ENCODE peak calls at places on chromosome 11, in seven cellular contexts. T is H1, R is GM12892, S is K562, H is SK-N-SH, M is GM12878, O is HepG2. G is an unnamed sample.

GRCh38 chr11:58574851-58575250 is 805 bp downstream of the LPXN start:
- DNase-seq in S (no peak), O (no peak), R (no peak), M (no peak), T (no peak), H (no peak), G (no peak)

GRCh38 chr11:21897203-21897602 is 295.7 kb upstream of the ANO5 start:
- DNase-seq in S (no peak), H (no peak), T (no peak), O (no peak), M (no peak), R (no peak), G (no peak)

GRCh38 chr11:20448838-20449237 is 61.3 kb downstream of the PRMT3 start:
- DNase-seq in T (no peak), M (no peak), R (no peak), O (no peak), S (no peak), H (no peak), G (no peak)

GRCh38 chr11:63897459-63898156 is 19.4 kb downstream of the RCOR2 start:
- DNase-seq in T (no peak), M (no peak), S (no peak), H (no peak), R (no peak), O (no peak), G (no peak)

GRCh38 chr11:26704249-26704648 is 17.6 kb downstream of the SLC5A12 start:
- DNase-seq in T (no peak), H (no peak), S (no peak), M (no peak), O (no peak), R (no peak), G (no peak)

GRCh38 chr11:19674831-19675230 is 37.8 kb upstream of the NAV2 start:
- DNase-seq in T (no peak), O (no peak), S (no peak), R (no peak), H (no peak), M (no peak), G (no peak)

GRCh38 chr11:113248702-113249490 is 65.5 kb upstream of the TTC12 start:
- DNase-seq in H (no peak), T (no peak), O (no peak), S (no peak), R (no peak), M (no peak), G (no peak)

GRCh38 chr11:128470081-128470480 is 117.3 kb downstream of the ETS1 start:
- DNase-seq in T (no peak), M (no peak), H (no peak), R (no peak), S (no peak), O (no peak), G (no peak)

GRCh38 chr11:109512249-109512648 is 90.3 kb downstream of the C11orf87 start:
- DNase-seq in T (no peak), H (no peak), O (no peak), M (no peak), R (no peak), S (no peak), G (no peak)

GRCh38 chr11:65069217-65069616 is 10.9 kb upstream of the NAALADL1 start:
- DNase-seq in O (peak; percentile 63), T (no peak), H (no peak), R (no peak), M (no peak), S (no peak), G (no peak)

GRCh38 chr11:128908391-128909246 is 17.5 kb downstream of the KCNJ5 start:
- DNase-seq in T (no peak), H (peak; percentile 74), M (no peak), O (no peak), S (no peak), R (no peak), G (no peak)

GRCh38 chr11:45209480-45209879 is 63.0 kb downstream of the PRDM11 start:
- DNase-seq in S (no peak), H (no peak), M (no peak), O (no peak), R (no peak), T (no peak), G (no peak)

GRCh38 chr11:111476366-111476765 is 35.8 kb downstream of the BTG4 start:
- DNase-seq in T (no peak), O (no peak), H (no peak), S (no peak), M (no peak), R (no peak), G (no peak)

GRCh38 chr11:64713031-64713780 is 9.8 kb downstream of the NRXN2 start:
- DNase-seq in H (no peak), R (no peak), S (no peak), O (no peak), M (no peak), T (no peak), G (no peak)

GRCh38 chr11:104830508-104830907 is 67.8 kb downstream of the CASP12 start:
- DNase-seq in H (no peak), O (no peak), R (no peak), M (no peak), T (no peak), S (no peak), G (no peak)

GRCh38 chr11:33721291-33721840 is 14.9 kb downstream of the CD59 start:
- DNase-seq in S (no peak), M (no peak), T (no peak), H (no peak), R (no peak), O (no peak), G (no peak)

GRCh38 chr11:72676874-72677341 is 2.7 kb upstream of the PDE2A start:
- DNase-seq in T (no peak), H (no peak), S (peak; percentile 73), O (peak; percentile 15), R (peak; percentile 68), M (no peak), G (peak; percentile 74)

GRCh38 chr11:86692317-86692716 is 19.9 kb upstream of the ME3 start:
- DNase-seq in R (no peak), T (no peak), M (no peak), S (no peak), H (no peak), O (no peak), G (no peak)

GRCh38 chr11:65891180-65892136 is 985 bp downstream of the CCDC85B start:
- DNase-seq in R (no peak), T (no peak), M (no peak), H (peak; percentile 65), S (peak; percentile 80), O (peak; percentile 78), G (no peak)

GRCh38 chr11:67371549-67372231 is 1.7 kb downstream of the CLCF1 start:
- DNase-seq in H (peak; percentile 85), S (peak; percentile 63), T (no peak), M (no peak), O (peak; percentile 34), R (peak; percentile 66), G (no peak)

GRCh38 chr11:6586434-6587359 is 16.7 kb downstream of the RRP8 start:
- DNase-seq in O (no peak), M (no peak), R (no peak), S (no peak), H (peak; percentile 63), T (no peak), G (no peak)

GRCh38 chr11:11622772-11623531 is 1.1 kb upstream of the GALNT18 start:
- DNase-seq in R (no peak), O (peak; percentile 18), S (no peak), M (no peak), H (peak; percentile 9), T (no peak), G (no peak)

GRCh38 chr11:91219501-91219900 is 996.7 kb upstream of the CHORDC1 start:
- DNase-seq in T (no peak), R (no peak), O (no peak), S (no peak), M (no peak), H (no peak), G (no peak)

GRCh38 chr11:128409476-128409875 is 177.9 kb downstream of the ETS1 start:
- DNase-seq in H (no peak), O (no peak), R (no peak), T (no peak), M (no peak), S (no peak), G (no peak)

GRCh38 chr11:1092919-1093318 is 18.2 kb downstream of the MUC2 start:
- DNase-seq in R (no peak), O (no peak), H (no peak), M (no peak), T (no peak), S (no peak), G (no peak)
- TF ChIP-seq TAF1 in R (no peak), O (no peak), H (no peak), M (no peak), T (no peak), S (no peak), G (no peak)

GRCh38 chr11:39458481-39458880 is 2001.0 kb downstream of the LRRC4C start:
- DNase-seq in M (no peak), O (no peak), S (no peak), H (no peak), R (no peak), T (no peak), G (no peak)

GRCh38 chr11:39459606-39460005 is 1999.8 kb downstream of the LRRC4C start:
- DNase-seq in R (no peak), S (no peak), H (no peak), O (no peak), M (no peak), T (no peak), G (no peak)

DNA sequence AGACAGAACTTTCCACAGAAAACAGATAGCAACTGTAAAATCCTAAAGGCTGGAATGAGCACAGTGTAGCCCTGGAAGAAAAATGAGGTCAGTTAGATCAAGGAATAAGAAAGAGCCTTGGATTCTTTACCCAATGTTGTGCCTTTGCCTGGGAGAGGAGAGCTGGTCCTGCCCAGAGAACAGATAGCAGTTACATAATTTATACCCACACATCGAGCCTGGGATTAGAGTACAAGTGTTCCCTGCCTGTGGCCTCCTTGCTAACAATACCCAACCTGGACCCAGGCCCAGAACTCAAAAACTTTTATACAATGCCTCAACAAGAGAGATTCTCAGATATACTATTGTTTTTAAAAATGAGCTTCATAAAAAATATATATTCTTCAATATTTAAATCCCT is 1998.4 kb downstream of the LRRC4C start:
- DNase-seq in O (no peak), T (no peak), H (no peak), R (no peak), S (no peak), M (no peak), G (no peak)
- TF ChIP-seq TAF1 in O (no peak), T (no peak), H (no peak), R (no peak), S (no peak), M (no peak), G (no peak)

GRCh38 chr11:43489869-43490465 is 131.2 kb downstream of the TTC17 start:
- DNase-seq in H (no peak), T (no peak), O (no peak), S (no peak), M (no peak), R (no peak), G (no peak)

DNA sequence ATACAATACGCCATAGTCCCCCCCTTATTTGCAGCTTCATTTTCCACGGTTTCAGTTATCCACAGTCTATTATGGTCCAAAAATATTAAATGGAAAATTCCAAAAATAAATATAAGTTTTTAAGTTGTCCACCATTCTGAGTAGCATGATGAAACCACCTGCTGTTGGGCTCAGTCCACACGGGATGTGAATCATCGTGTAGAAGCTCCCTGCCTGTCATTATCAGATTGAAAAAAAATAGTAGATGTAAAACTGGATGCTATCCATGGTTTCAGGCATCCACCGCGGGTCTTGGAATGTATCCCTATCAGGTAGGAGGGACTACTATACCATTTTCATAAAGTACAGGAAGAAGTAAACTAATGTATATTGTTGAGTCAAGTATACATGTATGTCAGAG is 127.4 kb downstream of the TTC17 start:
- DNase-seq in S (peak; percentile 7), O (no peak), T (no peak), M (no peak), H (no peak), R (no peak), G (no peak)
- TF ChIP-seq TAF1 in S (no peak), O (no peak), T (no peak), M (no peak), H (no peak), R (no peak), G (no peak)

GRCh38 chr11:101103431-101103830 is 26.2 kb downstream of the PGR start:
- DNase-seq in M (no peak), H (no peak), O (no peak), S (no peak), R (no peak), T (no peak), G (no peak)
- TF ChIP-seq TAF1 in M (no peak), H (no peak), O (no peak), S (no peak), R (no peak), T (no peak), G (no peak)